ENCODE peak calls at places on chromosomes 12 and 14, in seven cellular contexts. X is RPMI8226, Y is renal cortical epithelial cell, L is A172, H is osteocyte, V is iPS-NIHi11, P is WTC11. R is an unnamed sample.

GRCh38 chr12:46461907-46462605 is 89.5 kb upstream of the SLC38A2 start:
- DNase-seq in X (no peak), Y (no peak), L (no peak), H (no peak), V (no peak), P (no peak), R (peak; percentile 77)

GRCh38 chr12:67925551-67925950 is 63.7 kb upstream of the IFNG-AS1 start:
- DNase-seq in X (no peak), Y (no peak), L (no peak), H (no peak), V (no peak), P (no peak), R (no peak)

GRCh38 chr12:109461049-109461845 is 15.9 kb downstream of the KCTD10 start:
- DNase-seq in X (peak; percentile 16), Y (peak; percentile 75), L (peak; percentile 84), H (no peak), V (no peak), P (no peak), R (peak; percentile 35)

GRCh38 chr14:105367116-105368031 is 31.0 kb upstream of the TEX22 start:
- DNase-seq in X (no peak), Y (no peak), L (no peak), H (no peak), V (no peak), P (no peak), R (no peak)

GRCh38 chr12:28568709-28569108 is 378.5 kb downstream of the CCDC91 start:
- DNase-seq in X (no peak), Y (no peak), L (no peak), H (no peak), V (no peak), P (no peak), R (no peak)

GRCh38 chr12:123952037-123952436 is 20.6 kb downstream of the CCDC92 start:
- DNase-seq in X (no peak), Y (no peak), L (no peak), H (no peak), V (no peak), P (no peak), R (no peak)

GRCh38 chr14:29846339-29847129 is 81.1 kb downstream of the PRKD1 start:
- DNase-seq in X (peak; percentile 28), Y (peak; percentile 94), L (no peak), H (no peak), V (no peak), P (no peak), R (peak; percentile 68)

GRCh38 chr14:101077511-101078074 is 174.1 kb upstream of the RTL1 start:
- DNase-seq in X (no peak), Y (peak; percentile 16), L (no peak), H (peak; percentile 80), V (peak; percentile 84), P (peak; percentile 73), R (peak; percentile 86)

GRCh38 chr12:6367065-6367968 is 8.0 kb downstream of the SCNN1A start:
- DNase-seq in X (peak; percentile 81), Y (peak; percentile 47), L (no peak), H (no peak), V (no peak), P (no peak), R (no peak)

GRCh38 chr14:38208825-38209562 is 1.3 kb downstream of the SSTR1 start:
- DNase-seq in X (no peak), Y (peak; percentile 30), L (no peak), H (no peak), V (peak; percentile 62), P (peak; percentile 56), R (peak; percentile 77)